ENCODE peak calls at places on chromosomes 3 and 15, in eight cellular contexts. One of them, this sample, is unnamed.

GRCh38 chr15:20341901-20342605 is 199.5 kb downstream of the GOLGA6L6 start:
- DNase-seq in psoas muscle: peak; percentile 70
- DNase-seq in omental fat pad: peak; percentile 94
- DNase-seq in osteocyte: peak; percentile 100
- DNase-seq in uterus: peak; percentile 65
- DNase-seq in fibroblast of pulmonary artery: peak; percentile 30
- DNase-seq in body of pancreas: peak; percentile 50
- DNase-seq in HL-60: no peak
- DNase-seq in this sample: no peak

GRCh38 chr3:51591231-51591630 is 52.7 kb downstream of the RAD54L2 start:
- DNase-seq in psoas muscle: no peak
- DNase-seq in omental fat pad: no peak
- DNase-seq in osteocyte: no peak
- DNase-seq in uterus: no peak
- DNase-seq in fibroblast of pulmonary artery: no peak
- DNase-seq in body of pancreas: no peak
- DNase-seq in HL-60: no peak
- DNase-seq in this sample: no peak

GRCh38 chr3:110806924-110807323 is 264.7 kb upstream of the NECTIN3 start:
- DNase-seq in psoas muscle: no peak
- DNase-seq in omental fat pad: no peak
- DNase-seq in osteocyte: no peak
- DNase-seq in uterus: no peak
- DNase-seq in fibroblast of pulmonary artery: no peak
- DNase-seq in body of pancreas: no peak
- DNase-seq in HL-60: no peak
- DNase-seq in this sample: peak; percentile 7

GRCh38 chr3:194275231-194275671 is 75.9 kb downstream of the CPN2 start:
- DNase-seq in psoas muscle: no peak
- DNase-seq in omental fat pad: peak; percentile 21
- DNase-seq in osteocyte: no peak
- DNase-seq in uterus: peak; percentile 18
- DNase-seq in fibroblast of pulmonary artery: no peak
- DNase-seq in body of pancreas: no peak
- DNase-seq in HL-60: no peak
- DNase-seq in this sample: peak; percentile 37

GRCh38 chr15:79682851-79683288 is 213.9 kb downstream of the MTHFS start:
- DNase-seq in psoas muscle: no peak
- DNase-seq in omental fat pad: no peak
- DNase-seq in osteocyte: no peak
- DNase-seq in uterus: no peak
- DNase-seq in fibroblast of pulmonary artery: peak; percentile 61
- DNase-seq in body of pancreas: no peak
- DNase-seq in HL-60: no peak
- DNase-seq in this sample: peak; percentile 38

GRCh38 chr3:72100062-72100511 is 315.1 kb upstream of the PROK2 start:
- DNase-seq in psoas muscle: no peak
- DNase-seq in omental fat pad: no peak
- DNase-seq in osteocyte: no peak
- DNase-seq in uterus: no peak
- DNase-seq in fibroblast of pulmonary artery: no peak
- DNase-seq in body of pancreas: no peak
- DNase-seq in HL-60: no peak
- DNase-seq in this sample: no peak

GRCh38 chr15:83653639-83654378 is at the start of gene ADAMTSL3:
- DNase-seq in psoas muscle: peak; percentile 81
- DNase-seq in omental fat pad: no peak
- DNase-seq in osteocyte: no peak
- DNase-seq in uterus: peak; percentile 79
- DNase-seq in fibroblast of pulmonary artery: peak; percentile 56
- DNase-seq in body of pancreas: peak; percentile 87
- DNase-seq in HL-60: no peak
- DNase-seq in this sample: peak; percentile 71

GRCh38 chr3:37765591-37766219 is 96.0 kb upstream of the CTDSPL start:
- DNase-seq in psoas muscle: no peak
- DNase-seq in omental fat pad: no peak
- DNase-seq in osteocyte: no peak
- DNase-seq in uterus: peak; percentile 70
- DNase-seq in fibroblast of pulmonary artery: peak; percentile 17
- DNase-seq in body of pancreas: no peak
- DNase-seq in HL-60: no peak
- DNase-seq in this sample: no peak

GRCh38 chr3:62586356-62586755 is 213.0 kb upstream of the FEZF2 start:
- DNase-seq in psoas muscle: no peak
- DNase-seq in omental fat pad: no peak
- DNase-seq in osteocyte: no peak
- DNase-seq in uterus: no peak
- DNase-seq in fibroblast of pulmonary artery: peak; percentile 75
- DNase-seq in body of pancreas: no peak
- DNase-seq in HL-60: no peak
- DNase-seq in this sample: peak; percentile 69

GRCh38 chr3:38528457-38528856 is 32.3 kb downstream of the EXOG start:
- DNase-seq in psoas muscle: no peak
- DNase-seq in omental fat pad: no peak
- DNase-seq in osteocyte: no peak
- DNase-seq in uterus: no peak
- DNase-seq in fibroblast of pulmonary artery: no peak
- DNase-seq in body of pancreas: no peak
- DNase-seq in HL-60: no peak
- DNase-seq in this sample: no peak

GRCh38 chr15:62497356-62497755 is 332.3 kb upstream of the C2CD4B start:
- DNase-seq in psoas muscle: no peak
- DNase-seq in omental fat pad: no peak
- DNase-seq in osteocyte: no peak
- DNase-seq in uterus: no peak
- DNase-seq in fibroblast of pulmonary artery: peak; percentile 23
- DNase-seq in body of pancreas: no peak
- DNase-seq in HL-60: no peak
- DNase-seq in this sample: no peak

GRCh38 chr15:38486946-38487345 is 33.0 kb downstream of the FAM98B start:
- DNase-seq in psoas muscle: no peak
- DNase-seq in omental fat pad: no peak
- DNase-seq in osteocyte: no peak
- DNase-seq in uterus: no peak
- DNase-seq in fibroblast of pulmonary artery: no peak
- DNase-seq in body of pancreas: no peak
- DNase-seq in HL-60: no peak
- DNase-seq in this sample: no peak

GRCh38 chr3:79521221-79521848 is 246.5 kb downstream of the ROBO1 start:
- DNase-seq in psoas muscle: no peak
- DNase-seq in omental fat pad: no peak
- DNase-seq in osteocyte: no peak
- DNase-seq in uterus: no peak
- DNase-seq in fibroblast of pulmonary artery: peak; percentile 66
- DNase-seq in body of pancreas: no peak
- DNase-seq in HL-60: peak; percentile 3
- DNase-seq in this sample: peak; percentile 63

GRCh38 chr3:156716105-156716862 is 41.9 kb downstream of the TIPARP start:
- DNase-seq in psoas muscle: no peak
- DNase-seq in omental fat pad: no peak
- DNase-seq in osteocyte: no peak
- DNase-seq in uterus: no peak
- DNase-seq in fibroblast of pulmonary artery: no peak
- DNase-seq in body of pancreas: no peak
- DNase-seq in HL-60: no peak
- DNase-seq in this sample: no peak

GRCh38 chr15:84725001-84725491 is 9.1 kb upstream of the SEC11A start:
- DNase-seq in psoas muscle: no peak
- DNase-seq in omental fat pad: no peak
- DNase-seq in osteocyte: no peak
- DNase-seq in uterus: no peak
- DNase-seq in fibroblast of pulmonary artery: peak; percentile 53
- DNase-seq in body of pancreas: no peak
- DNase-seq in HL-60: peak; percentile 66
- DNase-seq in this sample: no peak

GRCh38 chr3:34534013-34534412 is 735.6 kb downstream of the PDCD6IP start:
- DNase-seq in psoas muscle: no peak
- DNase-seq in omental fat pad: no peak
- DNase-seq in osteocyte: no peak
- DNase-seq in uterus: no peak
- DNase-seq in fibroblast of pulmonary artery: no peak
- DNase-seq in body of pancreas: no peak
- DNase-seq in HL-60: no peak
- DNase-seq in this sample: no peak

GRCh38 chr15:74573987-74574386 is 33.0 kb downstream of the ARID3B start:
- DNase-seq in psoas muscle: no peak
- DNase-seq in omental fat pad: no peak
- DNase-seq in osteocyte: no peak
- DNase-seq in uterus: no peak
- DNase-seq in fibroblast of pulmonary artery: peak; percentile 50
- DNase-seq in body of pancreas: no peak
- DNase-seq in HL-60: no peak
- DNase-seq in this sample: peak; percentile 5

GRCh38 chr3:131630812-131631211 is 128.0 kb upstream of the MRPL3 start:
- DNase-seq in psoas muscle: no peak
- DNase-seq in omental fat pad: no peak
- DNase-seq in osteocyte: no peak
- DNase-seq in uterus: no peak
- DNase-seq in fibroblast of pulmonary artery: no peak
- DNase-seq in body of pancreas: no peak
- DNase-seq in HL-60: no peak
- DNase-seq in this sample: no peak

GRCh38 chr15:39613271-39613670 is 32.4 kb downstream of the THBS1 start:
- DNase-seq in psoas muscle: no peak
- DNase-seq in omental fat pad: no peak
- DNase-seq in osteocyte: no peak
- DNase-seq in uterus: no peak
- DNase-seq in fibroblast of pulmonary artery: no peak
- DNase-seq in body of pancreas: no peak
- DNase-seq in HL-60: no peak
- DNase-seq in this sample: no peak

GRCh38 chr3:177441281-177441812 is 244.1 kb upstream of the TBL1XR1 start:
- DNase-seq in psoas muscle: no peak
- DNase-seq in omental fat pad: no peak
- DNase-seq in osteocyte: no peak
- DNase-seq in uterus: no peak
- DNase-seq in fibroblast of pulmonary artery: no peak
- DNase-seq in body of pancreas: no peak
- DNase-seq in HL-60: no peak
- DNase-seq in this sample: no peak

GRCh38 chr15:30924353-30924752 is 20.6 kb downstream of the FAN1 start:
- DNase-seq in psoas muscle: no peak
- DNase-seq in omental fat pad: no peak
- DNase-seq in osteocyte: no peak
- DNase-seq in uterus: no peak
- DNase-seq in fibroblast of pulmonary artery: peak; percentile 41
- DNase-seq in body of pancreas: no peak
- DNase-seq in HL-60: no peak
- DNase-seq in this sample: no peak

GRCh38 chr15:34730701-34731100 is 24.1 kb downstream of the GJD2 start:
- DNase-seq in psoas muscle: no peak
- DNase-seq in omental fat pad: no peak
- DNase-seq in osteocyte: no peak
- DNase-seq in uterus: no peak
- DNase-seq in fibroblast of pulmonary artery: no peak
- DNase-seq in body of pancreas: no peak
- DNase-seq in HL-60: no peak
- DNase-seq in this sample: no peak

DNA sequence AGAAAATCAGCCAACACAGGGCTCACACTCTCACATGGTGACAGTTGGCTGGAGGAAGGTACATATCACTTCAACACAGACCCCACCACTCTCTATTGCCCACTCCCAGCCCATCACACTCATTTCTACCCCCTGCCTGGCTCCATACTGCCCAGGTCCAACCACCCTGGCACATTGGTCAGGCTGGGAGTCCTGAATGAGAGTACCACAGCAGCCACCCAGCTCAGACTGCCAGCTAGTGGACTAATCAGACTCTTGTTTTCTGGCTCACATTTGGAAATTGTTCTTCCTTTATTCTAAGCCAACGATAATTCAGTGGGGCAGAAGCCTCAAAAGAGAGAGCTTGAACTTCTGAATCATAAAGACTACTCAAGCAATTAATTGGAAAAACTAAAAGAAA is 20.0 kb downstream of the MRPL46 start:
- DNase-seq in psoas muscle: no peak
- DNase-seq in omental fat pad: no peak
- DNase-seq in osteocyte: peak; percentile 64
- DNase-seq in uterus: no peak
- DNase-seq in fibroblast of pulmonary artery: no peak
- DNase-seq in body of pancreas: no peak
- DNase-seq in HL-60: no peak
- DNase-seq in this sample: no peak
- TF ChIP-seq CTCF in psoas muscle: no peak
- TF ChIP-seq CTCF in omental fat pad: no peak
- TF ChIP-seq CTCF in osteocyte: no peak
- TF ChIP-seq CTCF in uterus: no peak
- TF ChIP-seq CTCF in fibroblast of pulmonary artery: no peak
- TF ChIP-seq CTCF in body of pancreas: no peak
- TF ChIP-seq CTCF in HL-60: no peak
- TF ChIP-seq CTCF in this sample: no peak

GRCh38 chr3:158789592-158789991 is 12.3 kb upstream of the MFSD1 start:
- DNase-seq in psoas muscle: no peak
- DNase-seq in omental fat pad: no peak
- DNase-seq in osteocyte: no peak
- DNase-seq in uterus: no peak
- DNase-seq in fibroblast of pulmonary artery: peak; percentile 79
- DNase-seq in body of pancreas: no peak
- DNase-seq in HL-60: no peak
- DNase-seq in this sample: peak; percentile 55
- TF ChIP-seq CTCF in psoas muscle: peak; percentile 43
- TF ChIP-seq CTCF in omental fat pad: no peak
- TF ChIP-seq CTCF in osteocyte: peak; percentile 62
- TF ChIP-seq CTCF in uterus: no peak
- TF ChIP-seq CTCF in fibroblast of pulmonary artery: peak; percentile 44
- TF ChIP-seq CTCF in body of pancreas: no peak
- TF ChIP-seq CTCF in HL-60: peak; percentile 35
- TF ChIP-seq CTCF in this sample: peak; percentile 34

GRCh38 chr3:13192471-13193213 is 119.4 kb upstream of the IQSEC1 start:
- DNase-seq in psoas muscle: no peak
- DNase-seq in omental fat pad: no peak
- DNase-seq in osteocyte: no peak
- DNase-seq in uterus: no peak
- DNase-seq in fibroblast of pulmonary artery: no peak
- DNase-seq in body of pancreas: no peak
- DNase-seq in HL-60: no peak
- DNase-seq in this sample: peak; percentile 11
- TF ChIP-seq CTCF in psoas muscle: no peak
- TF ChIP-seq CTCF in omental fat pad: no peak
- TF ChIP-seq CTCF in osteocyte: peak; percentile 47
- TF ChIP-seq CTCF in uterus: no peak
- TF ChIP-seq CTCF in fibroblast of pulmonary artery: peak; percentile 37
- TF ChIP-seq CTCF in body of pancreas: no peak
- TF ChIP-seq CTCF in HL-60: peak; percentile 29
- TF ChIP-seq CTCF in this sample: peak; percentile 14

DNA sequence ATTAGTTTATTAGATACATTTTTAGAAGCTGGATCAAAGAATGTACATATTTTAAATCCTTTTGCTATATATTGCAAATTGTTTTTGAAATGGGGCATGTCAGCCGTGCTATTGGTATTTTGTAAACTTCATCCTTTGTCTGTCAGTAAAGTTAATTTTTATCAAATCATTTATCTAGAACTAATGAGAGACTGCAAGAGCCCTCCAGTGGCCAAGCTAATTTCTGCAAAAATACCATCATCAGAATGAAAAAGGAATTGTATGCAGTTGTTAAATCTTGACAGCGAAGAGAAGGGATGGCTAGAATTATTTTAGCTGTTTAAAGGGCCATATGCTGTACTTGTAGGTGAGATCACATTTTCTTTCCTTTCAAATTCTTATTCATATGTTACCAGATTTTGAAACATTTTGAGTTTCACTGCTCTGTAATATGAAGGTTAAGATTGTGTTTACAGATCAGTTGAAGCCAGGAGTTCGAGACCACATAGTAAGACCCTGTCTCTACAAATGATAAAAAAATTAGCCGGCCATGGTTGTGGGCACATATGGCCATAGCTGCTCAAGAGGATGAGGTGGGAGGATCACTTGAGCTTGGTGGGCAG is 8.1 kb upstream of the CLDN11 start:
- DNase-seq in psoas muscle: no peak
- DNase-seq in omental fat pad: no peak
- DNase-seq in osteocyte: no peak
- DNase-seq in uterus: no peak
- DNase-seq in fibroblast of pulmonary artery: peak; percentile 53
- DNase-seq in body of pancreas: no peak
- DNase-seq in HL-60: no peak
- DNase-seq in this sample: peak; percentile 40
- TF ChIP-seq CTCF in psoas muscle: peak; percentile 49
- TF ChIP-seq CTCF in omental fat pad: no peak
- TF ChIP-seq CTCF in osteocyte: peak; percentile 70
- TF ChIP-seq CTCF in uterus: peak; percentile 58
- TF ChIP-seq CTCF in fibroblast of pulmonary artery: peak; percentile 57
- TF ChIP-seq CTCF in body of pancreas: peak; percentile 11
- TF ChIP-seq CTCF in HL-60: no peak
- TF ChIP-seq CTCF in this sample: peak; percentile 61

This sample was measured in MCF 10A.